ENCODE peak calls at places on chromosomes 16 and 17, in ten cellular contexts. One of them, this sample, is unnamed.

GRCh38 chr17:4833941-4834501 is 881 bp downstream of the MINK1 start:
- DNase-seq in endodermal cell: peak; percentile 71
- DNase-seq in amygdala: no peak
- DNase-seq in NCI-H2081 treated with DMSO at 0.1 percent for 48 hours: no peak
- DNase-seq in type B pancreatic cell: no peak
- DNase-seq in SHP77: peak; percentile 24
- DNase-seq in stimulated activated effector memory CD8-positive, alpha-beta T cell treated with anti-CD3 and anti-CD28 coated beads, Interleukin-12 subunit alpha, Interleukin-12 subunit beta, amount 100 ng/mL, for 72 hours: no peak
- DNase-seq in stimulated activated CD4-positive, alpha-beta T cell treated with anti-CD3 and anti-CD28 coated beads, Interleukin-15, amount 100 ng/mL, for 24 hours: peak; percentile 14
- DNase-seq in dorsolateral prefrontal cortex: no peak
- DNase-seq in CD8-positive, alpha-beta memory T cell: no peak
- DNase-seq in this sample: peak; percentile 1

GRCh38 chr17:75566456-75567233 is 21.0 kb upstream of the MYO15B start:
- DNase-seq in endodermal cell: no peak
- DNase-seq in amygdala: no peak
- DNase-seq in NCI-H2081 treated with DMSO at 0.1 percent for 48 hours: no peak
- DNase-seq in type B pancreatic cell: no peak
- DNase-seq in SHP77: no peak
- DNase-seq in stimulated activated effector memory CD8-positive, alpha-beta T cell treated with anti-CD3 and anti-CD28 coated beads, Interleukin-12 subunit alpha, Interleukin-12 subunit beta, amount 100 ng/mL, for 72 hours: no peak
- DNase-seq in stimulated activated CD4-positive, alpha-beta T cell treated with anti-CD3 and anti-CD28 coated beads, Interleukin-15, amount 100 ng/mL, for 24 hours: no peak
- DNase-seq in dorsolateral prefrontal cortex: no peak
- DNase-seq in CD8-positive, alpha-beta memory T cell: no peak
- DNase-seq in this sample: no peak

GRCh38 chr17:77445030-77445907 is 304.5 kb downstream of the SEC14L1 start:
- DNase-seq in endodermal cell: no peak
- DNase-seq in amygdala: no peak
- DNase-seq in NCI-H2081 treated with DMSO at 0.1 percent for 48 hours: no peak
- DNase-seq in type B pancreatic cell: no peak
- DNase-seq in SHP77: no peak
- DNase-seq in stimulated activated effector memory CD8-positive, alpha-beta T cell treated with anti-CD3 and anti-CD28 coated beads, Interleukin-12 subunit alpha, Interleukin-12 subunit beta, amount 100 ng/mL, for 72 hours: peak; percentile 56
- DNase-seq in stimulated activated CD4-positive, alpha-beta T cell treated with anti-CD3 and anti-CD28 coated beads, Interleukin-15, amount 100 ng/mL, for 24 hours: peak; percentile 89
- DNase-seq in dorsolateral prefrontal cortex: peak; percentile 67
- DNase-seq in CD8-positive, alpha-beta memory T cell: peak; percentile 72
- DNase-seq in this sample: peak; percentile 82

GRCh38 chr16:2033057-2033911 is 6.6 kb downstream of the NHERF2 start:
- DNase-seq in endodermal cell: peak; percentile 68
- DNase-seq in amygdala: peak; percentile 61
- DNase-seq in NCI-H2081 treated with DMSO at 0.1 percent for 48 hours: no peak
- DNase-seq in type B pancreatic cell: no peak
- DNase-seq in SHP77: no peak
- DNase-seq in stimulated activated effector memory CD8-positive, alpha-beta T cell treated with anti-CD3 and anti-CD28 coated beads, Interleukin-12 subunit alpha, Interleukin-12 subunit beta, amount 100 ng/mL, for 72 hours: no peak
- DNase-seq in stimulated activated CD4-positive, alpha-beta T cell treated with anti-CD3 and anti-CD28 coated beads, Interleukin-15, amount 100 ng/mL, for 24 hours: no peak
- DNase-seq in dorsolateral prefrontal cortex: peak; percentile 92
- DNase-seq in CD8-positive, alpha-beta memory T cell: no peak
- DNase-seq in this sample: no peak

GRCh38 chr16:85301171-85301690 is 189.0 kb upstream of the CIBAR2 start:
- DNase-seq in endodermal cell: no peak
- DNase-seq in amygdala: no peak
- DNase-seq in NCI-H2081 treated with DMSO at 0.1 percent for 48 hours: no peak
- DNase-seq in type B pancreatic cell: no peak
- DNase-seq in SHP77: no peak
- DNase-seq in stimulated activated effector memory CD8-positive, alpha-beta T cell treated with anti-CD3 and anti-CD28 coated beads, Interleukin-12 subunit alpha, Interleukin-12 subunit beta, amount 100 ng/mL, for 72 hours: no peak
- DNase-seq in stimulated activated CD4-positive, alpha-beta T cell treated with anti-CD3 and anti-CD28 coated beads, Interleukin-15, amount 100 ng/mL, for 24 hours: no peak
- DNase-seq in dorsolateral prefrontal cortex: no peak
- DNase-seq in CD8-positive, alpha-beta memory T cell: no peak
- DNase-seq in this sample: no peak

GRCh38 chr17:65567566-65567965 is 6.1 kb upstream of the AXIN2 start:
- DNase-seq in endodermal cell: no peak
- DNase-seq in amygdala: no peak
- DNase-seq in NCI-H2081 treated with DMSO at 0.1 percent for 48 hours: no peak
- DNase-seq in type B pancreatic cell: no peak
- DNase-seq in SHP77: no peak
- DNase-seq in stimulated activated effector memory CD8-positive, alpha-beta T cell treated with anti-CD3 and anti-CD28 coated beads, Interleukin-12 subunit alpha, Interleukin-12 subunit beta, amount 100 ng/mL, for 72 hours: no peak
- DNase-seq in stimulated activated CD4-positive, alpha-beta T cell treated with anti-CD3 and anti-CD28 coated beads, Interleukin-15, amount 100 ng/mL, for 24 hours: no peak
- DNase-seq in dorsolateral prefrontal cortex: no peak
- DNase-seq in CD8-positive, alpha-beta memory T cell: no peak
- DNase-seq in this sample: no peak

GRCh38 chr17:37483311-37484039 is 6.2 kb upstream of the DUSP14 start:
- DNase-seq in endodermal cell: no peak
- DNase-seq in amygdala: no peak
- DNase-seq in NCI-H2081 treated with DMSO at 0.1 percent for 48 hours: no peak
- DNase-seq in type B pancreatic cell: no peak
- DNase-seq in SHP77: peak; percentile 21
- DNase-seq in stimulated activated effector memory CD8-positive, alpha-beta T cell treated with anti-CD3 and anti-CD28 coated beads, Interleukin-12 subunit alpha, Interleukin-12 subunit beta, amount 100 ng/mL, for 72 hours: no peak
- DNase-seq in stimulated activated CD4-positive, alpha-beta T cell treated with anti-CD3 and anti-CD28 coated beads, Interleukin-15, amount 100 ng/mL, for 24 hours: no peak
- DNase-seq in dorsolateral prefrontal cortex: no peak
- DNase-seq in CD8-positive, alpha-beta memory T cell: no peak
- DNase-seq in this sample: no peak

GRCh38 chr17:51028176-51028863 is 92.3 kb downstream of the SPAG9 start:
- DNase-seq in endodermal cell: no peak
- DNase-seq in amygdala: no peak
- DNase-seq in NCI-H2081 treated with DMSO at 0.1 percent for 48 hours: no peak
- DNase-seq in type B pancreatic cell: no peak
- DNase-seq in SHP77: no peak
- DNase-seq in stimulated activated effector memory CD8-positive, alpha-beta T cell treated with anti-CD3 and anti-CD28 coated beads, Interleukin-12 subunit alpha, Interleukin-12 subunit beta, amount 100 ng/mL, for 72 hours: no peak
- DNase-seq in stimulated activated CD4-positive, alpha-beta T cell treated with anti-CD3 and anti-CD28 coated beads, Interleukin-15, amount 100 ng/mL, for 24 hours: no peak
- DNase-seq in dorsolateral prefrontal cortex: no peak
- DNase-seq in CD8-positive, alpha-beta memory T cell: no peak
- DNase-seq in this sample: no peak

GRCh38 chr17:75077490-75078096 is 10.2 kb upstream of the SLC16A5 start:
- DNase-seq in endodermal cell: no peak
- DNase-seq in amygdala: no peak
- DNase-seq in NCI-H2081 treated with DMSO at 0.1 percent for 48 hours: no peak
- DNase-seq in type B pancreatic cell: no peak
- DNase-seq in SHP77: no peak
- DNase-seq in stimulated activated effector memory CD8-positive, alpha-beta T cell treated with anti-CD3 and anti-CD28 coated beads, Interleukin-12 subunit alpha, Interleukin-12 subunit beta, amount 100 ng/mL, for 72 hours: peak; percentile 27
- DNase-seq in stimulated activated CD4-positive, alpha-beta T cell treated with anti-CD3 and anti-CD28 coated beads, Interleukin-15, amount 100 ng/mL, for 24 hours: peak; percentile 69
- DNase-seq in dorsolateral prefrontal cortex: peak; percentile 62
- DNase-seq in CD8-positive, alpha-beta memory T cell: peak; percentile 20
- DNase-seq in this sample: peak; percentile 49